ENCODE peak calls at places on chromosome 16, in four cellular contexts. B, U, A and H are unnamed samples.

GRCh38 chr16:86640265-86640843 is 62.0 kb downstream of the FOXL1 start:
- DNase-seq in B (no peak), A (no peak), U (no peak), H (no peak)

GRCh38 chr16:56812884-56813283 is 52.1 kb upstream of the SLC12A3 start:
- DNase-seq in A (peak), U (no peak), B (peak), H (no peak)

GRCh38 chr16:30773826-30774225 is 11.7 kb downstream of the RNF40 start:
- DNase-seq in U (no peak), A (no peak), B (no peak), H (no peak)

GRCh38 chr16:54403580-54403979 is 117.0 kb upstream of the IRX3 start:
- DNase-seq in U (no peak), B (no peak), A (no peak), H (no peak)

GRCh38 chr16:23539984-23540816 is 16.9 kb downstream of the EARS2 start:
- DNase-seq in A (peak), B (peak), U (no peak), H (no peak)

GRCh38 chr16:88673685-88674398 is 11.0 kb upstream of the MVD start:
- DNase-seq in B (no peak), U (no peak), A (no peak), H (no peak)

GRCh38 chr16:57314161-57314785 is 29.8 kb upstream of the PLLP start:
- DNase-seq in B (no peak), U (no peak), A (no peak), H (no peak)

GRCh38 chr16:6970171-6970857 is 362.3 kb upstream of the RBFOX1 start:
- DNase-seq in B (no peak), A (no peak), U (no peak), H (no peak)

GRCh38 chr16:47565454-47565853 is 104.3 kb downstream of the PHKB start:
- DNase-seq in A (no peak), B (no peak), U (peak), H (no peak)

GRCh38 chr16:1103649-1104005 is 7.6 kb upstream of the C1QTNF8 start:
- DNase-seq in U (no peak), A (no peak), B (no peak), H (no peak)

GRCh38 chr16:1107141-1107540 is 11.1 kb upstream of the C1QTNF8 start:
- DNase-seq in B (no peak), U (no peak), A (no peak), H (no peak)

GRCh38 chr16:1106659-1107058 is 10.6 kb upstream of the C1QTNF8 start:
- DNase-seq in U (no peak), B (no peak), A (no peak), H (no peak)

GRCh38 chr16:1107731-1108130 is 11.7 kb upstream of the C1QTNF8 start:
- DNase-seq in A (no peak), B (no peak), U (no peak), H (no peak)

GRCh38 chr16:1105888-1106620 is 10.0 kb upstream of the C1QTNF8 start:
- DNase-seq in B (peak), A (peak), U (peak), H (no peak)
- TF ChIP-seq PHF8 in B (no peak), A (no peak), U (no peak), H (no peak)

DNA sequence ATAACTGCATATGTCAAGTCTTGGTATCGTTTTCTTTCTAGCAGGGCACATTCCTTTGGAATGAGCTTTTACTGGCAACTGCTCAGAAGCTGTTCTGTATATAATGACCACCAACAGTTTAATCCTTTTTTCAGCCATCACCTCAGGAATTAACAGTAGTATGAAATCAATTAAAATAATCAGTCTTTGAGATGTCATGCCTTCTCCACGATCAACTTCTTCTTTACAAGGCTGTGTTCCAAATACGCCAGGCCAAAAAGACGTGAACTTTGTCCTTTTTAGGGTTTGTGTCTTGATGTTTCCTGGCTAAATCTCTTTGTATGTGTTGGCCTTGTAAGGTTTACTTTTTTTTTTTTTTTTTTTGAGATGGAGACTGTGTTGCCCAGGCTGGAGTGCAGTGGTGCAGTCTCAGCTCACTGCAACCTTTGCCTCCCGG is 54.9 kb downstream of the ABCC1 start:
- DNase-seq in A (no peak), B (no peak), U (no peak), H (no peak)
- TF ChIP-seq PHF8 in A (no peak), B (no peak), U (no peak), H (no peak)

DNA sequence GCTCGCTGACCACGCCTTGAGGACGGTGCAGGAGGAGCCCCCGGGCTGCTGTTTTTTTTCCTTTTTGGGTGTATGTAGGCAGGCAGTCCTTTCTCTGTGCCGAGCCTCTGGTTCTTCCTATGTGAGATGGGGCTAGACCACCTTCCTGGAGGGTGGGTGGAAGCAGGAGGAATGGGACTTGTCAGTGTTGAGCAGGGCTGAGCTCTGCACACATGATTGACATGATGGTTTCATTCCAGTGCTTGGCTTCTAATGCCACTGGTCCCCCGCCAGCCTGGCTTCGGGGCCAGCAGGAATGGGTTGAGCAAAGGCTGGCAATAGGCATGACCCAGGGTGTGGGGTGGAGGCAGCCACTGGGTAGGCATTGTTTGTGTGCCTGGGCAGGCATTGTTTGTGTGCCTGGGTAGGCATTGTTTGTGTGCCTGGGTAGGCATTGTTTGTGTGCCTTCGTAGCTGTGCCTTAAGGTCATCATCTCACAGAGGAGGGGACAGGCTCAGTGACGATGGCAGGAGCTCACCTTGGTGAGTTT is 14.2 kb upstream of the ADCY7 start:
- DNase-seq in U (no peak), B (no peak), A (no peak), H (no peak)
- TF ChIP-seq PHF8 in U (no peak), B (no peak), A (no peak), H (no peak)

DNA sequence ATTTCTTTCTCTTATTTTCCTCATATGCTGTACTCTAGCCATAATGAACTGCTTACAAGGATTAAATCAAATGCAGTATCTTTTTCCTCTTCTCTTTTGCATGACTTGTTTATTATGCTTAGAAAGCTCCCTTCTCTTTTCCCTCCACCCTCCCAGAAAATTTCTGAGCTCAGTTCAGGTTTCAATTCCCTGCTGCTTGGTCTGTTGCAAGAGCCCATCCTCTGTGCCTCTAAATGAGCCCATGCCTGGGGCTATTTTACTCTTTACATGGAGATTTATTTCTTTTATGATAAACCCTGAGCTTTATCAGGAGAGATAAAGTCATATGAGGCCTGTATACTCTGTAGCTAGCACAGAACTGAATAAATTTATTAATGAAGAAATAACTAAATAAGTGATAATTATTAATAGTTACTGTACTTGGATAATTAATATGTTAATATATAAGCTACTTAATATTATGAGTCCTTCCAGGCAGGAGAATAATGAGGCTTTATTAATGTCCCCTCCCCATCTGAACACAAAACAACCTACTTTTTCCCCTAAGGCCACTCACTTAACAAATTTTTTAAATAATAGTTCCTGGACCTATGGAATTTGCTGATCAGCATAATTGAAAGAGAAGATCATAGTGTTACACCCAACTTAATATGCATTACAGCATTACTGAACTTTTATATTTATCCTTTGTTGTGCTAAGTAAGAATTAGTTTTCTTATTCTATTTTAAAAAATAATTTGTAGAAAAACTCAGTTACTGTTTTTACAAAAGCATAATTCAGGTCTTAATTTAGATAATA is 1537.5 kb upstream of the GOT2 start:
- DNase-seq in A (no peak), U (no peak), B (no peak), H (no peak)
- TF ChIP-seq PHF8 in A (no peak), U (no peak), B (no peak), H (no peak)

DNA sequence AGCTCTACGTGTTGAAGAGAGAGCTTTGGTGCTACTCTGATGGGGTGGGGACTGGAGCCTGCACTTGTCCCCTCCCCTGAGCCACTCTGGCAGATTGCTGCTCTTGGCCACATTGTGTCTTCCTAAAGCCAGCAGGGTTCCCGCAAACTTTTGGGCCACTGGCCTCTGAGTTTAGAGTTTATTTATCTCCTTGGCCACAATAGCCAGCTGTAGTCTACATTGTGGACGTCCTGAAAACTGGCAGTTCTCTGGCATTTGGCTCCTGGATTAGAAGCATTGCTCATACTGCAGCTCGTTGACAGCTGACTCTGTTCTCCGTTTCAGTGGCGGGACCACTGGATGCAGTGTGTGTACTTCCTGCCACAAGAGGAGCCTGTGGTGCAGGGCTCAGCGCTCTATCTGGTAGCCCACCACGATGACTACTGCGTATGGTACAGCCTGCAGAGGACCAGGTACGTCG is 34.6 kb downstream of the PRMT7 start:
- DNase-seq in B (no peak), U (no peak), A (no peak), H (no peak)
- TF ChIP-seq PHF8 in B (no peak), U (no peak), A (no peak), H (no peak)

DNA sequence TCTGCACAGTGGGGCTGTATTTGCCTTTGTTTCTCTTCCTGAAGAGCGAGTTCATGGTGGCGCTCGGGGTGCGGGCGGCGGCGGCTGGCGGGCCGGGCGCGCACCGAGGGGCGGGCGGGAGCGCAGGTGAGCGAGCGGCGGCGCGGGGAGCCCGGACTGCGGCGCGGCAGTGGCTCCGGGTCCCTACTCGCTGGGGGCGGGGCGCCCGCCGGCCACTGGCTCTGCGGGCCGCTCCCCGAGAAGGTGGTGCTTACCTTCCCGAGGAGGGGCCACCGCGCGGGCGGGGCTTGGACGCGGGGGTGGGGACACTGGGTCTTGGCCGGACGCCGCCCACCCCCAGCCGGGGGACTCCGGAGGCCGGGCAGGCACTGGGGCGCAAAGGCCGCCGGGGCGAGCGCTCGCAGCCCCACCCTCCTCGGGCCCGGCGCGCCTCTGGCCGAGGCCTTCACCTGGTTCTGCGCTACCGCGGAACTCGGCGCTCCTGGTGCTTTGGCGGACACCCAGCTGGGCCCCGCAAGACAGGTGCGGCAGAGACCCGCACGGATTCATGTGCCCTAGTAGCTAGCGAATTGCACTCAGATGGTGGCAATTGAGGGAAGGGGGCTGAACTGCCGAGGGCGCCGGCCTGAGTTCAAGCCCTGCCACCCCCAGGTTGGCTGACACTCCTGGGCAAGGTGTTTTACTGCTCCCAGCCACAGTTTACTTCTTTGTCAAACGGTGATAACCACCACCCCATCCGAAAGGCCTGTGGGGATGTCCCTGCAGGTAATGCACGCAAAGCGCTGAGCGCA is at the start of gene PPL:
- DNase-seq in A (peak), U (peak), B (no peak), H (peak)
- TF ChIP-seq PHF8 in A (peak), U (no peak), B (no peak), H (peak)

GRCh38 chr16:85054948-85055502 is 27.4 kb downstream of the KIAA0513 start:
- DNase-seq in U (no peak), B (no peak), A (no peak), H (no peak)

GRCh38 chr16:85055503-85056210 is 28.1 kb downstream of the KIAA0513 start:
- DNase-seq in B (no peak), A (peak), U (peak), H (no peak)

GRCh38 chr16:85057948-85058347 is 30.4 kb downstream of the KIAA0513 start:
- DNase-seq in A (no peak), B (no peak), U (no peak), H (no peak)

GRCh38 chr16:85057212-85057889 is 29.8 kb downstream of the KIAA0513 start:
- DNase-seq in U (peak), A (peak), B (peak), H (no peak)

GRCh38 chr16:85056211-85056748 is 28.7 kb downstream of the KIAA0513 start:
- DNase-seq in B (no peak), U (peak), A (peak), H (no peak)
- TF ChIP-seq PHF8 in B (no peak), U (no peak), A (no peak), H (no peak)

GRCh38 chr16:1615761-1616160 is 3.6 kb downstream of the CRAMP1 start:
- DNase-seq in A (no peak), B (no peak), U (no peak), H (no peak)
- TF ChIP-seq PHF8 in A (no peak), B (no peak), U (no peak), H (no peak)

GRCh38 chr16:76483510-76483909 is 206.3 kb downstream of the CNTNAP4 start:
- DNase-seq in B (no peak), U (no peak), A (no peak), H (no peak)
- TF ChIP-seq PHF8 in B (no peak), U (no peak), A (no peak), H (no peak)

GRCh38 chr16:82924075-82924854 is 297.5 kb downstream of the CDH13 start:
- DNase-seq in U (no peak), B (no peak), A (no peak), H (no peak)
- TF ChIP-seq PHF8 in U (no peak), B (no peak), A (no peak), H (no peak)